ENCODE peak calls at places on chromosomes 6 and 20, in ten cellular contexts. E is heart left ventricle, J is fibroblast of pulmonary artery, R is neural crest cell, U is cardiac muscle cell, B is omental fat pad, S is glutamatergic neuron, X is neural progenitor cell, W is progenitor cell of endocrine pancreas, K is cardiac fibroblast. H is an unnamed sample.

GRCh38 chr6:15907914-15908518 is 220.9 kb upstream of the MYLIP start:
- DNase-seq in S (peak; percentile 56), K (no peak), X (no peak), E (no peak), B (no peak), J (no peak), U (no peak), R (no peak), W (peak; percentile 46), H (no peak)

GRCh38 chr6:105015482-105015881 is 58.6 kb downstream of the LIN28B start:
- DNase-seq in R (no peak), E (no peak), B (no peak), W (no peak), J (peak; percentile 39), X (no peak), K (peak; percentile 16), U (peak; percentile 19), S (no peak), H (no peak)

GRCh38 chr6:160881409-160881808 is 110.2 kb upstream of the MAP3K4 start:
- DNase-seq in K (no peak), R (no peak), U (no peak), X (no peak), W (no peak), E (no peak), B (no peak), J (no peak), S (no peak), H (no peak)

GRCh38 chr6:17281100-17281496 is at the start of gene RBM24:
- DNase-seq in K (peak; percentile 73), E (peak; percentile 66), W (peak; percentile 61), B (peak; percentile 26), R (peak; percentile 64), S (peak; percentile 78), U (peak; percentile 78), J (peak; percentile 78), X (peak; percentile 91), H (peak; percentile 59)

GRCh38 chr6:107690864-107691661 is 133.1 kb downstream of the SCML4 start:
- DNase-seq in K (peak; percentile 91), J (peak; percentile 82), B (no peak), S (no peak), U (peak; percentile 78), W (no peak), R (no peak), E (no peak), X (no peak), H (no peak)

GRCh38 chr6:88145298-88145963 is 20.7 kb downstream of the CNR1 start:
- DNase-seq in W (no peak), S (no peak), E (no peak), X (no peak), R (no peak), J (no peak), U (no peak), B (no peak), K (no peak), H (no peak)

GRCh38 chr6:150352321-150353296 is 16.2 kb upstream of the IYD start:
- DNase-seq in B (no peak), J (peak; percentile 57), U (peak; percentile 69), W (no peak), E (no peak), K (peak; percentile 58), X (no peak), R (no peak), S (no peak), H (no peak)

GRCh38 chr6:33620158-33620583 is 951 bp upstream of the ITPR3 start:
- DNase-seq in W (no peak), S (no peak), E (no peak), R (no peak), J (no peak), X (peak; percentile 53), K (peak; percentile 48), U (no peak), B (no peak), H (peak; percentile 58)

GRCh38 chr6:45961125-45961524 is 54.5 kb downstream of the CLIC5 start:
- DNase-seq in J (peak; percentile 45), S (no peak), B (no peak), R (no peak), E (no peak), K (peak; percentile 74), X (no peak), U (peak; percentile 92), W (no peak), H (no peak)

GRCh38 chr6:36119209-36119608 is 11.1 kb upstream of the MAPK13 start:
- DNase-seq in K (no peak), U (no peak), J (no peak), B (no peak), R (no peak), W (no peak), S (no peak), X (no peak), E (no peak), H (no peak)

GRCh38 chr20:40706977-40707582 is 18.0 kb upstream of the MAFB start:
- DNase-seq in W (no peak), X (peak; percentile 85), R (no peak), J (no peak), U (no peak), K (no peak), B (no peak), S (no peak), E (no peak), H (no peak)

GRCh38 chr6:16320533-16321340 is 82.3 kb downstream of the GMPR start:
- DNase-seq in W (no peak), S (peak; percentile 77), J (peak; percentile 41), R (no peak), B (no peak), K (peak; percentile 45), X (no peak), E (no peak), U (peak; percentile 58), H (no peak)

GRCh38 chr6:44248579-44248978 is 1.7 kb downstream of the HSP90AB1 start:
- DNase-seq in B (no peak), S (no peak), J (no peak), X (no peak), R (no peak), U (no peak), E (no peak), W (no peak), K (no peak), H (no peak)

GRCh38 chr20:41095110-41095969 is 42.0 kb upstream of the PLCG1 start:
- DNase-seq in X (peak; percentile 72), S (peak; percentile 58), J (peak; percentile 76), E (peak; percentile 72), K (peak; percentile 77), R (peak; percentile 27), U (peak; percentile 77), B (no peak), W (no peak), H (peak; percentile 58)

GRCh38 chr6:8057263-8057662 is 6.9 kb downstream of the BLOC1S5 start:
- DNase-seq in B (no peak), U (no peak), E (no peak), K (no peak), S (no peak), J (no peak), W (no peak), R (no peak), X (no peak), H (no peak)

GRCh38 chr6:8057793-8058192 is 6.4 kb downstream of the BLOC1S5 start:
- DNase-seq in S (no peak), B (no peak), E (no peak), R (no peak), W (no peak), K (no peak), X (no peak), J (no peak), U (no peak), H (no peak)

GRCh38 chr6:8061736-8062135 is 2.5 kb downstream of the BLOC1S5 start:
- DNase-seq in U (no peak), E (no peak), J (no peak), B (no peak), X (no peak), W (no peak), K (no peak), S (no peak), R (no peak), H (no peak)

GRCh38 chr6:8060346-8060745 is 3.8 kb downstream of the BLOC1S5 start:
- DNase-seq in R (no peak), E (no peak), S (no peak), X (no peak), B (no peak), U (no peak), W (no peak), K (no peak), J (no peak), H (no peak)

DNA sequence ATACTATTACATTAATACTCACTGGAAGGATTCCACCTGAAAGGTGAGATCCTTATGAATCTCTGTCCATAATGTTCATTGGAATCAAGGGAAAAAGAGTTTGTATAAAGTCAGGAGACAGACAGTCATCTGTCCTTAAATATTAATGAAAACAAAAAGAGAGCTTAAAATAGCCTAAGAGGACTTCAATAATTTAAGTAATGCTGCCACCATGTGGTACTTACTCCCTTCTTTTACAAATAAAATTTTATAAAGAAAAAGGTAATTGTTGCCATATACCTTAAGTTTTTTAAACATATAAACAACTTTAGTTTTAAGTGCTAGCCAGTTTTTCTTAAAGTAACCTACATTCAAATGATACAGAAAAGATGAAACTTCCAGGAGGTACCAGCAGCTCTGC is 5.1 kb downstream of the BLOC1S5 start:
- DNase-seq in U (peak; percentile 60), K (peak; percentile 74), R (no peak), E (no peak), W (no peak), S (no peak), X (no peak), J (peak; percentile 74), B (no peak), H (peak; percentile 17)
- TF ChIP-seq CTCF in U (peak; percentile 32), K (peak; percentile 17), R (peak; percentile 60), E (peak; percentile 61), W (peak; percentile 34), S (peak; percentile 13), X (peak; percentile 45), J (peak; percentile 33), B (no peak), H (no peak)

GRCh38 chr20:50717974-50718761 is 13.2 kb upstream of the PARD6B start:
- DNase-seq in X (no peak), R (no peak), W (no peak), B (no peak), K (peak; percentile 45), E (no peak), J (no peak), U (no peak), S (no peak), H (no peak)
- TF ChIP-seq CTCF in X (peak; percentile 20), R (no peak), W (no peak), B (no peak), K (no peak), E (peak; percentile 9), J (no peak), U (peak; percentile 14), S (no peak), H (no peak)

DNA sequence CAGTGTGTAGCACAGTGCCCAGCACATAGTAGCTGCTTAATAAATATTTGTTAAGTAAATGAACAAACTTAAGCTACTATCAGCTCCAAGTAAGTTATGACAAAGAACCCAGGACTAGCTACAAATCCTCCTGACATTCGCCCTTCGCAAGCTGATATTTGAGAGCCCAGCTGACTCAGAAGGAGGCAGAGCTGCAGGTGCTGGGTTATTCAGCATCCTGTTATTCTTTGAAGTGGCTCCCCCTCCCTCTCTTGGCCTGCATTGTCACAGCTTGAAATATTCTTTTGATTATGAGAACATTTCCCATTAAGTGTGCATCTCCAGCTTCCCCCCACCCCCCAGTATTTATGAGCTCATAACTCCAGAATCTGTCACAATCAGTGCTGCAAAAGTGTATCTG is 78.8 kb upstream of the RALY start:
- DNase-seq in E (no peak), B (no peak), J (peak; percentile 66), X (no peak), U (peak; percentile 55), R (no peak), K (peak; percentile 43), S (no peak), W (no peak), H (no peak)
- TF ChIP-seq CTCF in E (no peak), B (no peak), J (no peak), X (no peak), U (peak; percentile 4), R (no peak), K (peak; percentile 13), S (no peak), W (no peak), H (no peak)

GRCh38 chr20:36548006-36548315 is 6.6 kb downstream of the MYL9 start:
- DNase-seq in K (no peak), J (no peak), S (no peak), R (peak; percentile 34), B (no peak), U (no peak), X (peak; percentile 61), E (no peak), W (no peak), H (no peak)
- TF ChIP-seq CTCF in K (peak; percentile 13), J (peak; percentile 25), S (peak; percentile 17), R (no peak), B (no peak), U (peak; percentile 18), X (peak; percentile 44), E (peak; percentile 25), W (no peak), H (no peak)